ENCODE peak calls at places on chromosomes 7 and 10, in seven cellular contexts. P is transverse colon, G is heart left ventricle, I is HCT116, L is breast epithelium, D is adrenal gland, F is GM12878. X is an unnamed sample.
A peak's percentile ranks its signal among the peaks of the same experiment; 100 is the strongest.

GRCh38 chr7:98283127-98283886 is 1.8 kb downstream of the BRI3 start:
- DNase-seq in P (peak; percentile 63), G (peak; percentile 69), I (no peak), L (no peak), D (peak; percentile 55), F (no peak), X (peak; percentile 68)

GRCh38 chr10:127863231-127863825 is 29.4 kb downstream of the CLRN3 start:
- DNase-seq in P (no peak), G (no peak), I (no peak), L (no peak), D (no peak), F (no peak), X (no peak)

GRCh38 chr7:90726623-90727022 is 130.5 kb downstream of the CDK14 start:
- DNase-seq in P (peak; percentile 22), G (no peak), I (no peak), L (no peak), D (no peak), F (no peak), X (no peak)

GRCh38 chr10:5942471-5942870 is 34.9 kb downstream of the IL15RA start:
- DNase-seq in P (no peak), G (peak; percentile 84), I (no peak), L (no peak), D (peak; percentile 51), F (no peak), X (peak; percentile 60)

GRCh38 chr10:91043173-91043910 is 122.5 kb upstream of the ANKRD1 start:
- DNase-seq in P (no peak), G (no peak), I (peak; percentile 21), L (no peak), D (no peak), F (peak; percentile 3), X (peak; percentile 84)

GRCh38 chr10:22461891-22462290 is 116.6 kb downstream of the SPAG6 start:
- DNase-seq in P (no peak), G (no peak), I (no peak), L (no peak), D (no peak), F (no peak), X (no peak)

GRCh38 chr7:67738958-67739357 is 742.3 kb downstream of the TYW1 start:
- DNase-seq in P (no peak), G (no peak), I (no peak), L (peak; percentile 31), D (peak; percentile 16), F (no peak), X (no peak)

GRCh38 chr10:4191354-4191753 is 406.3 kb upstream of the KLF6 start:
- DNase-seq in P (no peak), G (no peak), I (no peak), L (no peak), D (no peak), F (no peak), X (no peak)

GRCh38 chr10:7085147-7085912 is 325.5 kb downstream of the SFMBT2 start:
- DNase-seq in P (no peak), G (no peak), I (no peak), L (no peak), D (no peak), F (no peak), X (no peak)

GRCh38 chr7:41238851-41239331 is 464.0 kb downstream of the INHBA start:
- DNase-seq in P (no peak), G (no peak), I (no peak), L (no peak), D (no peak), F (no peak), X (no peak)

GRCh38 chr7:27151341-27151944 is 940 bp downstream of the HOXA3 start:
- DNase-seq in P (no peak), G (peak; percentile 54), I (no peak), L (peak; percentile 23), D (peak; percentile 45), F (no peak), X (no peak)

GRCh38 chr7:27153526-27153925 is 1.1 kb upstream of the HOXA3 start:
- DNase-seq in P (no peak), G (no peak), I (no peak), L (peak; percentile 16), D (no peak), F (no peak), X (no peak)

GRCh38 chr7:27152816-27153486 is 568 bp upstream of the HOXA3 start:
- DNase-seq in P (no peak), G (peak; percentile 48), I (no peak), L (no peak), D (peak; percentile 19), F (no peak), X (no peak)

GRCh38 chr7:27150568-27151340 is 1.6 kb downstream of the HOXA3 start:
- DNase-seq in P (peak; percentile 86), G (peak; percentile 80), I (no peak), L (peak; percentile 72), D (peak; percentile 86), F (no peak), X (no peak)

DNA sequence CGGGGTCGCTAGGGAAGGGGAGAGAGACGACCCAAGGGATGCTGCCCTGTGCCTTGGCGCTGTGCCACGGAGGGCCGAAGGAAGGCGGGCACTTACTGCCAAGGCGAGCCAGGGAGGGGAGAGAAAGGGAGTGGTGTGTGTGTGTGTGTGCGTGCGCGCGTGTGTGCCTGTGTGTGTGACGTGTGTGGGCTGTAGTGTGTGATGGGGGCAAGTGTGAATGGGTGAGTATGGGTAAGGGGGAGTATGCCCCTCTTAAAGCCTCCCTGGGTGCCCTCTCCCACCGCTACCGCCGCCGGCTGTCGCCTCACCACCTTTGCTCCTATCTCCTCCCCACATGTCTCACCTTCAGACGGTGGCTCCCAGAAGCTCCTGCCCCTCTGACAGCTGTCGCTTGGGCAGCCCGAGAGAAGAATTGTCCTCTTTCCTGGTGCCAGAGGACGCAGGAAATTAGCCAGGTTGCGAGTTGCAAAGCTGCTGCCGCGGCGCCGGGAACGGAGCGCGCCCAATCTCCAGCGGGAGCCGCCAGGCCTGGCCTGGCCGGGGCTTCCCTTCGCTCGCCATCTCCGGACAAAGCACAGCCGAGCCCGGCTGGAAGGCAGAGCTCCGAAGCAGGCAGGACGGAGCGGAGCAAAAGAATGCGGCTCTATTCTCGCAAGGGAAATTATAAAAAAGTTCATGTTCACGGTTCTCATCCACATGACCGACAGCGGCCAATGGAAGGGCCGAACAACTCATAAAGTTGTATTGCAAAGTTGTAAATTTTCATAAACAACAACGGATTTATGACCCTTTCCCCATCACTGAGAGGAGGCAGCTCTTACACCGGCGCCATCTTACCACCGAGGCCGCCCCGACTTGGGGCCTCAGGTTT is at the start of gene HOXA3:
- DNase-seq in P (peak; percentile 84), G (peak; percentile 33), I (no peak), L (peak; percentile 53), D (peak; percentile 36), F (no peak), X (peak; percentile 47)
- TF ChIP-seq POLR2A in P (peak; percentile 96), G (no peak), I (no peak), L (no peak), D (peak; percentile 23), F (no peak), X (no peak)

DNA sequence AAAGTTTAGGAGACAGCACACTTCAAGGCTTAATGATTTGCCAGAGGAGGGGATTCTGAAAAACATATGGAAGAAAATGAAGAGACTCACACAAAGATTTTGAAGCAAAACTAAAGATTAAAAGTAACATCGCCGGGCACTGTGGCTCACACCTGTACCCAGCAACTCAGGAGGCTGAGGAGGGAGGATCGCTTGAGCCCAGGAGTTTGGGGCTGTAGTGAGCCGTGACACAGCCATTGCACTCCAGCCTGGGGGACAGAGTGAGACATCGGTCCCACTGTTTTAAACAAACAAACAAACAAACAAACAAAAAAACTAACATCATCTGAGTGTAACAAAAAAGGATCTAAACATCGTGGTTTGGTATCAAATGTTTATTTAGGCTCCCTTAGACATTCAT is 33.7 kb upstream of the DAGLB start:
- DNase-seq in P (no peak), G (no peak), I (no peak), L (no peak), D (no peak), F (no peak), X (no peak)
- H3K4me3 ChIP-seq in P (no peak overlapping the region), G (no peak overlapping the region), I (no peak overlapping the region), L (peak overlapping the region; percentile 96), D (no peak overlapping the region), F (peak overlapping the region; percentile 21), X (no peak overlapping the region)

GRCh38 chr10:132626019-132626760 is 88.6 kb downstream of the INPP5A start:
- DNase-seq in P (no peak), G (peak; percentile 44), I (no peak), L (no peak), D (peak; percentile 16), F (no peak), X (peak; percentile 38)
- H3K27ac ChIP-seq in P (peak overlapping the region; percentile 91), G (no peak overlapping the region), I (no peak overlapping the region), L (no peak overlapping the region), D (peak overlapping the region; percentile 59), F (no peak overlapping the region), X (no peak overlapping the region)

DNA sequence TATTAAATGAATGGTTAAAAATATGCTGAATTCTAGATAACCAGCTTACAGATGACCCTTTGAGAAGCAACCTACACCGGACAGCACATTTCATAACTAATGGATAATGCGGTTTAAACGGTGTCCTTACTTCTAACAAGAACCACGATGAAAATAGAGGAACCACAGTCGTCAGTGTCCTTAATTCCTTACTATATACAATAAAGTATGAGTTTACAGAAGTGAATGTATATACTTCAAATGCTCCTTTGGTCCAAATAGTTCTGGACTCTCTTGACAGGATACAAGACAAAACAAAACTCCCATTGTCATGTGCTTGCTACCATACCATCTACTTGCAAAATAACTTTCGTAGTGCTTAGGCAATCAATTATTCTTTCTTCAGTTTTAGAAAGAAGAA is 2.4 kb downstream of the NAMPT start:
- DNase-seq in P (no peak), G (no peak), I (no peak), L (no peak), D (no peak), F (no peak), X (no peak)
- TF ChIP-seq POLR2A in P (no peak), G (no peak), I (no peak), L (no peak), D (no peak), F (no peak), X (peak; percentile 47)

GRCh38 chr10:34864156-34865075 is 49.3 kb upstream of the PARD3 start:
- DNase-seq in P (no peak), G (no peak), I (no peak), L (no peak), D (no peak), F (no peak), X (no peak)
- H3K4me3 ChIP-seq in P (no peak overlapping the region), G (no peak overlapping the region), I (no peak overlapping the region), L (no peak overlapping the region), D (no peak overlapping the region), F (no peak overlapping the region), X (no peak overlapping the region)

DNA sequence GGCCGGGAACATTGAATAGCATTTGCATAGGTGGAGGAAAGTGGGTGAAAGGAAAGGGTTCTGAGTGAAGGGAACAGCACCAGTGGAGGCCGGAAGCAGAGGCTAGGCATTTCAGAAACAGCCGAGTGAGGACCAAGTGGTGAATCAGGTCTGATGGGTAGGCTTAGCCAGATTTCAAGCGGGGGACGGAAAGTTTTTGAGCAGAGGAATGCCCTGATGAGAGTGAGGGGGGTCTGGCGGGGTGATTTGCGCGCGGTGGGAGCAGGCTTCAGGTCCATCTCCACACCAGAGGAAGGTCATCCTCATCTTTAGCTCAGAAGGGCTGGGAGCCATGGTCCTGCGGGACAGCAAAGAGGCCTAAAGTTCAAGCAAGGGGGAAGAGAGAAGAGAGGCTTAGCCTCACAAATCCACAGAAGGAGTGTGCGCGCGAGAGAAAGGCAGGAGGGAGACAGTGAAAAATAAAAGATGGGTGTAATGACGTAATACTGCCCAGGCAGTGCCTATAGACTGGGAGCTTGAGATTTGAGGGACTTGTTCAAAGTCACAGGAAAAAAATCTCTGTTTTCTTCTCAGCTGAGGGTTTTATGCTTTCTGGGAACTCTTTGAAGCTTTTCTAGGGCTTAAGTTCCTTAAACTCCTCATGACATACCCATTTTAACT is 1.0 kb upstream of the DENND2A start:
- DNase-seq in P (no peak), G (no peak), I (no peak), L (no peak), D (no peak), F (no peak), X (no peak)
- H3K27ac ChIP-seq in P (peak overlapping the region; percentile 76), G (peak overlapping the region; percentile 97), I (no peak overlapping the region), L (peak overlapping the region; percentile 93), D (peak overlapping the region; percentile 95), F (no peak overlapping the region), X (peak overlapping the region; percentile 59)

GRCh38 chr10:79137826-79138225 is 69.1 kb downstream of the ZMIZ1 start:
- DNase-seq in P (peak; percentile 42), G (no peak), I (no peak), L (no peak), D (no peak), F (peak; percentile 26), X (no peak)
- TF ChIP-seq POLR2A in P (no peak), G (no peak), I (no peak), L (no peak), D (no peak), F (peak; percentile 61), X (no peak)